ENCODE peak calls at places on chromosomes 5 and 9, in five cellular contexts. Y is AG04450, N is endodermal cell, X is NCI-H1105 treated with DMSO at 0.1 percent for 48 hours, L is HT1080. E is an unnamed sample.

GRCh38 chr5:177064500-177065277 is 22.0 kb upstream of the FGFR4 start:
- DNase-seq in Y (no peak), N (no peak), X (no peak), L (no peak), E (no peak)

GRCh38 chr9:126864771-126865170 is 4.3 kb downstream of the ZBTB34 start:
- DNase-seq in Y (no peak), N (no peak), X (no peak), L (no peak), E (no peak)

GRCh38 chr5:50699737-50700136 is 33.3 kb downstream of the PARP8 start:
- DNase-seq in Y (no peak), N (no peak), X (no peak), L (peak), E (no peak)

GRCh38 chr5:32042571-32042970 is 131.5 kb downstream of the GOLPH3 start:
- DNase-seq in Y (no peak), N (no peak), X (no peak), L (no peak), E (no peak)

GRCh38 chr5:128538249-128539037 is 398 bp upstream of the FBN2 start:
- DNase-seq in Y (peak), N (peak), X (no peak), L (peak), E (peak)

GRCh38 chr9:125969868-125970267 is 222.7 kb downstream of the PBX3 start:
- DNase-seq in Y (no peak), N (no peak), X (no peak), L (no peak), E (no peak)

GRCh38 chr9:112411626-112412027 is 31.7 kb downstream of the HSDL2 start:
- DNase-seq in Y (no peak), N (no peak), X (no peak), L (no peak), E (no peak)

GRCh38 chr5:94802450-94802849 is 184.0 kb downstream of the SLF1 start:
- DNase-seq in Y (no peak), N (no peak), X (no peak), L (no peak), E (peak)

GRCh38 chr5:126108505-126108904 is 314.7 kb upstream of the GRAMD2B start:
- DNase-seq in Y (no peak), N (no peak), X (no peak), L (no peak), E (peak)

GRCh38 chr5:67677422-67677970 is 480.9 kb upstream of the CD180 start:
- DNase-seq in Y (no peak), N (no peak), X (no peak), L (no peak), E (no peak)

GRCh38 chr5:119341452-119342349 is 14.1 kb upstream of the TNFAIP8 start:
- DNase-seq in Y (no peak), N (no peak), X (no peak), L (no peak), E (no peak)

GRCh38 chr9:115964710-115965347 is 188.8 kb upstream of the PAPPA start:
- DNase-seq in Y (no peak), N (no peak), X (no peak), L (peak), E (no peak)

GRCh38 chr5:124527220-124527991 is 219.0 kb downstream of the ZNF608 start:
- DNase-seq in Y (no peak), N (no peak), X (no peak), L (peak), E (no peak)

GRCh38 chr5:12272389-12272788 is 368.1 kb upstream of the CTNND2 start:
- DNase-seq in Y (no peak), N (peak), X (no peak), L (peak), E (peak)

GRCh38 chr9:110261631-110262030 is 5.3 kb upstream of the TXN start:
- DNase-seq in Y (no peak), N (no peak), X (no peak), L (no peak), E (no peak)

GRCh38 chr9:133943781-133944745 is 48.1 kb downstream of the VAV2 start:
- DNase-seq in Y (no peak), N (no peak), X (no peak), L (no peak), E (no peak)

GRCh38 chr5:138659561-138659960 is 84.4 kb upstream of the HSPA9 start:
- DNase-seq in Y (no peak), N (no peak), X (no peak), L (no peak), E (no peak)

GRCh38 chr5:44388504-44389409 is 463 bp downstream of the FGF10 start:
- DNase-seq in Y (no peak), N (peak), X (peak), L (no peak), E (peak)

GRCh38 chr9:138053321-138053868 is 175.8 kb downstream of the CACNA1B start:
- DNase-seq in Y (no peak), N (peak), X (no peak), L (no peak), E (peak)